ENCODE peak calls at places on chromosomes 3 and 15, in five cellular contexts. M is natural killer cell, Z is mammary epithelial cell, U is GM10248, V is bronchial epithelial cell. G is an unnamed sample.

GRCh38 chr3:15499536-15499935 is 22.0 kb downstream of the COLQ start:
- DNase-seq in Z (no peak), V (peak), U (no peak), M (no peak), G (no peak)

GRCh38 chr3:142645236-142645793 is 49.1 kb downstream of the PLS1 start:
- DNase-seq in V (peak), U (no peak), M (no peak), Z (peak), G (no peak)

GRCh38 chr3:173709026-173709425 is 311.5 kb downstream of the NLGN1 start:
- DNase-seq in M (no peak), Z (no peak), V (no peak), U (no peak), G (no peak)

GRCh38 chr3:1172642-1173041 is 79.8 kb downstream of the CNTN6 start:
- DNase-seq in U (no peak), M (no peak), Z (no peak), V (no peak), G (no peak)

GRCh38 chr15:41233367-41233771 is 2.3 kb downstream of the CHP1 start:
- DNase-seq in V (peak), M (no peak), U (no peak), Z (peak), G (no peak)

GRCh38 chr15:69304176-69304533 is 5.4 kb downstream of the PAQR5 start:
- DNase-seq in M (no peak), Z (peak), U (no peak), V (peak), G (no peak)

GRCh38 chr15:28873006-28873405 is 12.8 kb upstream of the APBA2 start:
- DNase-seq in U (no peak), M (no peak), V (no peak), Z (no peak), G (no peak)

GRCh38 chr3:97872209-97873042 is 50.6 kb downstream of the CRYBG3 start:
- DNase-seq in Z (peak), U (no peak), V (peak), M (no peak), G (no peak)

GRCh38 chr15:28974142-28974541 is 88.4 kb downstream of the APBA2 start:
- DNase-seq in U (no peak), M (peak), Z (no peak), V (no peak), G (no peak)

GRCh38 chr3:59115355-59116136 is 65.7 kb upstream of the CFAP20DC start:
- DNase-seq in Z (peak), V (peak), U (no peak), M (no peak), G (no peak)

GRCh38 chr3:9947025-9947995 is 4.9 kb downstream of the PRRT3 start:
- DNase-seq in Z (peak), U (no peak), V (peak), M (no peak), G (no peak)

GRCh38 chr15:99283739-99284138 is 32.5 kb downstream of the LRRC28 start:
- DNase-seq in M (no peak), Z (no peak), V (no peak), U (no peak), G (no peak)

GRCh38 chr3:58236527-58237237 is 910 bp upstream of the ABHD6 start:
- DNase-seq in M (no peak), U (no peak), V (no peak), Z (no peak), G (no peak)

GRCh38 chr3:64074091-64074490 is 50.8 kb upstream of the PSMD6 start:
- DNase-seq in U (no peak), M (no peak), Z (no peak), V (peak), G (no peak)

GRCh38 chr3:29335438-29335837 is 54.6 kb downstream of the RBMS3 start:
- DNase-seq in Z (peak), M (no peak), U (no peak), V (peak), G (no peak)

GRCh38 chr15:32119694-32120330 is 89.5 kb downstream of the CHRNA7 start:
- DNase-seq in V (no peak), M (no peak), U (no peak), Z (no peak), G (no peak)

GRCh38 chr3:123330441-123330991 is 118.4 kb downstream of the ADCY5 start:
- DNase-seq in M (no peak), Z (no peak), V (no peak), U (no peak), G (no peak)

GRCh38 chr3:128282392-128283196 is 129.3 kb downstream of the EEFSEC start:
- DNase-seq in Z (no peak), V (peak), M (no peak), U (no peak), G (peak)

GRCh38 chr3:157705258-157705657 is 202.0 kb upstream of the VEPH1 start:
- DNase-seq in M (no peak), V (no peak), Z (no peak), U (no peak), G (no peak)

GRCh38 chr3:157695586-157695985 is 192.4 kb upstream of the VEPH1 start:
- DNase-seq in M (no peak), U (no peak), Z (no peak), V (no peak), G (no peak)

GRCh38 chr3:157700405-157700804 is 197.2 kb upstream of the VEPH1 start:
- DNase-seq in V (no peak), M (no peak), Z (peak), U (no peak), G (no peak)
- TF ChIP-seq CTCF in V (no peak), M (no peak), Z (peak), U (no peak), G (no peak)

DNA sequence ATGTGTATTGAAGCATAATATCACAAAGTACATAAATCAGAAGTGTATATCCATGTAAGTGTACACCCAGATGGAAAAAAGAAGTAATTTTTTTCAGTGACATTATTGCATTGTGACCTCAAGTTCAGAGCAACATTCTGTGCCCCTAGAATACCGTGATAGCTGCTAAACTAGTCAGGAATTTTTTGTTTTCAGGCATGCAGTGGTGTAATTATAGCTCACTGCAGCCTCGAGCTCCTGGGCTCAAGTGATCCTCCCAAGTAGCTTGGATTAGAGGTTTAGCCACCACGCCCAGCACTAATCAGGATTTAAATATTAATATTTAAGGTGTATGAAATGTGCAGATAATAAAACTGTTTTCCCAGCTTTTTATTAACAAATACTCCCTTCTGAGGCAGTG is 25.5 kb downstream of the SEC62 start:
- DNase-seq in U (no peak), V (no peak), M (no peak), Z (no peak), G (no peak)
- TF ChIP-seq CTCF in U (no peak), V (no peak), M (no peak), Z (no peak), G (no peak)

GRCh38 chr3:42106646-42107045 is 15.5 kb downstream of the TRAK1 start:
- DNase-seq in Z (no peak), V (no peak), U (no peak), M (no peak), G (no peak)

GRCh38 chr3:42101481-42101880 is 10.3 kb downstream of the TRAK1 start:
- DNase-seq in U (no peak), Z (no peak), M (no peak), V (no peak), G (no peak)

GRCh38 chr3:42099020-42099765 is 8.0 kb downstream of the TRAK1 start:
- DNase-seq in U (no peak), M (no peak), Z (no peak), V (no peak), G (no peak)

GRCh38 chr3:42101048-42101447 is 9.9 kb downstream of the TRAK1 start:
- DNase-seq in M (no peak), U (no peak), V (peak), Z (peak), G (no peak)

GRCh38 chr3:42102569-42102968 is 11.4 kb downstream of the TRAK1 start:
- DNase-seq in V (peak), U (no peak), M (no peak), Z (peak), G (no peak)
- TF ChIP-seq CTCF in V (no peak), U (no peak), M (no peak), Z (no peak), G (no peak)

GRCh38 chr15:37882640-37883039 is 51.8 kb upstream of the TMCO5A start:
- DNase-seq in V (no peak), U (no peak), M (no peak), Z (no peak), G (no peak)

GRCh38 chr15:37877851-37878577 is 56.4 kb upstream of the TMCO5A start:
- DNase-seq in M (no peak), U (no peak), V (peak), Z (peak), G (no peak)

GRCh38 chr15:37881237-37882013 is 53.0 kb upstream of the TMCO5A start:
- DNase-seq in M (no peak), Z (no peak), V (no peak), U (no peak), G (no peak)

GRCh38 chr15:37880835-37881153 is 53.6 kb upstream of the TMCO5A start:
- DNase-seq in M (no peak), V (no peak), Z (no peak), U (no peak), G (no peak)

DNA sequence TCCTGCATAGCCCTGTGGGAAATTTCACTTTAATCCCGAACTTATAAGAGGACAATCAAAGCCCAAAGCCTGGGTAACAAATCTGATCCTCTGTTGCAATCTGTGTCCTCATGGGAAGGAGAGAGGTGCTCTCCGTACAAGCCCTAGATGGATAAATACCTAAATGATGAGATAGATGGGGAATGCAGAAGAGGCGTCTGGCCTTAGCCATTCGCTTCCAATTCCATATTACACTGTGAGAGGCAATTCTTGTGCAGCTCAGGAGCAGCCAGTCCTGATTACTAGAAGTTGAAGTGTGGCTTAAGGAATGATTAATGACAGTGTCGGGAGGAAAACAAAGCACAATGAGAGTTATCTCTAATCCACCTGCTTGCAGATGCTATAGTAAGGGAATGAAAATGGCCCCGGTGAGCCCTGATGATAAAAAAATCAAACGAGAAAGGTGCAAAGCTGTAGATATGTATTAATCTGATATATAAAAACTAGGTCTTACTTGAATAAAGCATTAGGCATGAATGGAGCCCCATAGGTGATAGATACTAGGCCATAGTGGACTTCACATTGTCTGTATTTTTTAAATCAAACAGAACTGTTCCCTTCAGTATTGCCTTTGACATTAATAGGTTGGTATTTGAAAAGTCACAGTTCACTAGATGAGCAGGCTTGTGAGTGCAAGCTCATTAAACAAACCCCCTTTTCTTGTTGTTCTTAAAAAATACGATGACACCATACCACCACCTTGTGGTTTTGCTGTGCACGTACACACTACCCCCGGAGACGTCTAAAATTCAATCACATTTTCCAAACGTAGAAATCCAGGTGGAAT is 54.2 kb upstream of the TMCO5A start:
- DNase-seq in U (no peak), Z (peak), V (peak), M (no peak), G (no peak)
- TF ChIP-seq CTCF in U (peak), Z (peak), V (peak), M (no peak), G (peak)

DNA sequence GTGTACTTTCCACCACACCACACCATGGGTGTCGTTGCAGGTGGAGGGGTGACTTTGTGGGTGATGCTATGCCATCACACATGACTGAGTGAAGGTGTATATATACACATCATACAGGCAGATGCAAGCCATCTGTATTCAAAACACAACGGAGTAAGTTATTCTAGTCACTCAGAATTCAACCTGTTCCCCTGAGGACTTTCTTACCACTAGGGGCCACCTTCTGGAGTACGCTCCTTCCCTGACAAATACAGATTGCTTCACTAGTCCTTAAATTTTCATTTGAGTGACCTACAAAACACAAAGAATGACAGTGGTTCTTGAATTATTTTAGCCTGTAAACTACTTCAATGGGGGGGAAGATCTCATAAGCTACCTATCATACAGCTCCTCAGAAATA is 52.8 kb upstream of the NTRK3 start:
- DNase-seq in V (no peak), U (no peak), Z (no peak), M (no peak), G (no peak)
- TF ChIP-seq CTCF in V (no peak), U (no peak), Z (no peak), M (no peak), G (no peak)

GRCh38 chr15:78004919-78005634 is 72.4 kb downstream of the TBC1D2B start:
- DNase-seq in M (no peak), U (no peak), V (peak), Z (peak), G (no peak)
- TF ChIP-seq CTCF in M (no peak), U (no peak), V (peak), Z (no peak), G (no peak)